ENCODE peak calls at places on chromosomes 7 and 10, in ten cellular contexts. S is iris pigment epithelial cell; F is activated naive CD8-positive, alpha-beta T cell treated with anti-CD3 and anti-CD28 coated beads, Interleukin-2, amount 50 U/mL, for 24 hours; Z is Right ventricle myocardium superior; V is pons; M is left lobe of liver; D is H9; H is NCI-H748 treated with DMSO at 0.1 percent for 48 hours; X is left cardiac atrium; O is omental fat pad. L is an unnamed sample.

GRCh38 chr10:22631646-22632278 is 82.6 kb downstream of the PIP4K2A start:
- DNase-seq in S (peak), F (no peak), Z (no peak), V (peak), M (no peak), D (no peak), H (no peak), X (no peak), O (no peak), L (peak)

GRCh38 chr7:4876586-4876985 is 6.9 kb downstream of the RADIL start:
- DNase-seq in S (no peak), F (no peak), Z (no peak), V (no peak), M (no peak), D (no peak), H (no peak), X (no peak), O (no peak), L (no peak)

GRCh38 chr10:113475381-113475807 is 77.5 kb upstream of the HABP2 start:
- DNase-seq in S (peak), F (no peak), Z (no peak), V (no peak), M (no peak), D (no peak), H (no peak), X (no peak), O (no peak), L (no peak)

GRCh38 chr7:158049271-158049670 is 538.4 kb downstream of the PTPRN2 start:
- DNase-seq in S (no peak), F (no peak), Z (no peak), V (no peak), M (no peak), D (no peak), H (no peak), X (no peak), O (no peak), L (no peak)

GRCh38 chr7:149714910-149715471 is 58.4 kb downstream of the ZNF467 start:
- DNase-seq in S (peak), F (no peak), Z (no peak), V (no peak), M (no peak), D (no peak), H (no peak), X (no peak), O (no peak), L (no peak)

GRCh38 chr7:70884809-70885208 is 247.1 kb upstream of the GALNT17 start:
- DNase-seq in S (no peak), F (no peak), Z (no peak), V (no peak), M (no peak), D (peak), H (no peak), X (no peak), O (no peak), L (no peak)

GRCh38 chr10:56679578-56679977 is 318.5 kb upstream of the ZWINT start:
- DNase-seq in S (no peak), F (no peak), Z (no peak), V (no peak), M (no peak), D (no peak), H (no peak), X (no peak), O (no peak), L (no peak)

GRCh38 chr10:18868919-18869318 is 179.7 kb upstream of the MALRD1 start:
- DNase-seq in S (no peak), F (no peak), Z (no peak), V (no peak), M (no peak), D (no peak), H (no peak), X (no peak), O (no peak), L (no peak)

GRCh38 chr10:132804785-132805426 is 19.0 kb upstream of the NKX6-2 start:
- DNase-seq in S (no peak), F (no peak), Z (no peak), V (no peak), M (no peak), D (no peak), H (no peak), X (peak), O (no peak), L (no peak)

GRCh38 chr10:99854860-99855259 is 72.4 kb downstream of the ABCC2 start:
- DNase-seq in S (peak), F (no peak), Z (no peak), V (peak), M (no peak), D (no peak), H (no peak), X (no peak), O (no peak), L (peak)

GRCh38 chr7:132312531-132313070 is 263.7 kb downstream of the PLXNA4 start:
- DNase-seq in S (no peak), F (no peak), Z (no peak), V (no peak), M (no peak), D (no peak), H (no peak), X (no peak), O (no peak), L (no peak)

GRCh38 chr7:42087616-42088015 is 149.4 kb downstream of the GLI3 start:
- DNase-seq in S (no peak), F (no peak), Z (no peak), V (no peak), M (no peak), D (no peak), H (no peak), X (no peak), O (no peak), L (no peak)

GRCh38 chr10:103802637-103803353 is 52.6 kb downstream of the SH3PXD2A start:
- DNase-seq in S (no peak), F (no peak), Z (no peak), V (no peak), M (no peak), D (no peak), H (no peak), X (no peak), O (no peak), L (no peak)

GRCh38 chr7:1923409-1924053 is 253.5 kb downstream of the ELFN1 start:
- DNase-seq in S (no peak), F (no peak), Z (no peak), V (no peak), M (peak), D (no peak), H (no peak), X (no peak), O (no peak), L (no peak)

GRCh38 chr7:44757311-44757710 is 8.7 kb downstream of the ZMIZ2 start:
- DNase-seq in S (no peak), F (no peak), Z (peak), V (peak), M (no peak), D (no peak), H (no peak), X (peak), O (no peak), L (no peak)

GRCh38 chr7:7693881-7694280 is 24.5 kb downstream of the RPA3 start:
- DNase-seq in S (peak), F (no peak), Z (no peak), V (no peak), M (no peak), D (no peak), H (no peak), X (no peak), O (no peak), L (no peak)

GRCh38 chr7:149843566-149843965 is 5.4 kb downstream of the ZNF862 start:
- DNase-seq in S (no peak), F (no peak), Z (no peak), V (no peak), M (no peak), D (no peak), H (no peak), X (no peak), O (no peak), L (no peak)

GRCh38 chr10:73465978-73466709 is 29.7 kb downstream of the PPP3CB start:
- DNase-seq in S (no peak), F (no peak), Z (no peak), V (no peak), M (no peak), D (no peak), H (no peak), X (no peak), O (no peak), L (no peak)

GRCh38 chr7:128093606-128094005 is 62.4 kb upstream of the LRRC4 start:
- DNase-seq in S (no peak), F (no peak), Z (no peak), V (no peak), M (no peak), D (no peak), H (no peak), X (no peak), O (no peak), L (no peak)

GRCh38 chr10:62610649-62611229 is 193.8 kb upstream of the ADO start:
- DNase-seq in S (peak), F (peak), Z (peak), V (peak), M (no peak), D (peak), H (peak), X (peak), O (no peak), L (peak)

GRCh38 chr10:91593366-91593765 is 39.5 kb downstream of the PPP1R3C start:
- DNase-seq in S (no peak), F (no peak), Z (no peak), V (no peak), M (no peak), D (no peak), H (no peak), X (no peak), O (no peak), L (no peak)

GRCh38 chr10:112744525-112744924 is 205.5 kb upstream of the TCF7L2 start:
- DNase-seq in S (no peak), F (no peak), Z (no peak), V (no peak), M (peak), D (no peak), H (no peak), X (no peak), O (no peak), L (no peak)

GRCh38 chr10:80075781-80076180 is 2.7 kb upstream of the TMEM254 start:
- DNase-seq in S (peak), F (no peak), Z (no peak), V (no peak), M (no peak), D (no peak), H (no peak), X (no peak), O (no peak), L (no peak)

GRCh38 chr7:32163141-32163806 is 93.1 kb upstream of the PDE1C start:
- DNase-seq in S (peak), F (no peak), Z (peak), V (peak), M (no peak), D (no peak), H (no peak), X (peak), O (peak), L (no peak)

GRCh38 chr10:84158549-84158948 is 15.1 kb upstream of the GPR15LG start:
- DNase-seq in S (no peak), F (no peak), Z (no peak), V (no peak), M (no peak), D (no peak), H (no peak), X (no peak), O (no peak), L (no peak)

GRCh38 chr10:79152423-79152817 is 83.7 kb downstream of the ZMIZ1 start:
- DNase-seq in S (no peak), F (no peak), Z (no peak), V (no peak), M (no peak), D (no peak), H (no peak), X (peak), O (no peak), L (no peak)

GRCh38 chr10:17675638-17676037 is 31.7 kb downstream of the STAM start:
- DNase-seq in S (no peak), F (no peak), Z (no peak), V (no peak), M (no peak), D (no peak), H (no peak), X (no peak), O (no peak), L (peak)

GRCh38 chr7:131522325-131522920 is 34.0 kb downstream of the PODXL start:
- DNase-seq in S (no peak), F (no peak), Z (peak), V (no peak), M (no peak), D (no peak), H (no peak), X (no peak), O (no peak), L (no peak)

GRCh38 chr7:24713039-24713793 is 44.0 kb downstream of the GSDME start:
- DNase-seq in S (no peak), F (no peak), Z (no peak), V (no peak), M (no peak), D (no peak), H (no peak), X (no peak), O (no peak), L (no peak)

GRCh38 chr7:112876877-112877276 is 86.7 kb upstream of the TMEM168 start:
- DNase-seq in S (peak), F (no peak), Z (no peak), V (no peak), M (no peak), D (no peak), H (no peak), X (no peak), O (no peak), L (no peak)